ENCODE peak calls at places on chromosome 7, in seven cellular contexts. One of them, this sample, is unnamed.

GRCh38 chr7:151062111-151062398 is 2.7 kb downstream of the SLC4A2 start:
- DNase-seq in pancreas: peak
- DNase-seq in activated CD4-positive, alpha-beta T cell treated with anti-CD3 and anti-CD28 coated beads for 24 hours: no peak
- DNase-seq in astrocyte: no peak
- DNase-seq in nephron progenitor cell: no peak
- DNase-seq in stimulated activated CD4-positive, alpha-beta T cell treated with anti-CD3 and anti-CD28 coated beads, Interleukin-4, amount 100 ng/mL, for 4 hours: no peak
- DNase-seq in upper lobe of right lung: no peak
- DNase-seq in this sample: no peak

GRCh38 chr7:157923903-157924630 is 587.3 kb downstream of the DNAJB6 start:
- DNase-seq in pancreas: no peak
- DNase-seq in astrocyte: no peak
- DNase-seq in upper lobe of right lung: no peak
- DNase-seq in activated CD4-positive, alpha-beta T cell treated with anti-CD3 and anti-CD28 coated beads for 24 hours: no peak
- DNase-seq in stimulated activated CD4-positive, alpha-beta T cell treated with anti-CD3 and anti-CD28 coated beads, Interleukin-4, amount 100 ng/mL, for 4 hours: no peak
- DNase-seq in nephron progenitor cell: no peak
- DNase-seq in this sample: no peak

GRCh38 chr7:105705427-105705826 is 124.1 kb upstream of the EFCAB10 start:
- DNase-seq in pancreas: no peak
- DNase-seq in stimulated activated CD4-positive, alpha-beta T cell treated with anti-CD3 and anti-CD28 coated beads, Interleukin-4, amount 100 ng/mL, for 4 hours: no peak
- DNase-seq in astrocyte: no peak
- DNase-seq in upper lobe of right lung: no peak
- DNase-seq in nephron progenitor cell: no peak
- DNase-seq in activated CD4-positive, alpha-beta T cell treated with anti-CD3 and anti-CD28 coated beads for 24 hours: no peak
- DNase-seq in this sample: no peak

GRCh38 chr7:94698275-94698674 is 42.3 kb upstream of the SGCE start:
- DNase-seq in upper lobe of right lung: no peak
- DNase-seq in pancreas: no peak
- DNase-seq in astrocyte: peak
- DNase-seq in nephron progenitor cell: no peak
- DNase-seq in stimulated activated CD4-positive, alpha-beta T cell treated with anti-CD3 and anti-CD28 coated beads, Interleukin-4, amount 100 ng/mL, for 4 hours: no peak
- DNase-seq in activated CD4-positive, alpha-beta T cell treated with anti-CD3 and anti-CD28 coated beads for 24 hours: no peak
- DNase-seq in this sample: peak

GRCh38 chr7:69450436-69450835 is 147.8 kb upstream of the AUTS2 start:
- DNase-seq in upper lobe of right lung: no peak
- DNase-seq in activated CD4-positive, alpha-beta T cell treated with anti-CD3 and anti-CD28 coated beads for 24 hours: no peak
- DNase-seq in stimulated activated CD4-positive, alpha-beta T cell treated with anti-CD3 and anti-CD28 coated beads, Interleukin-4, amount 100 ng/mL, for 4 hours: no peak
- DNase-seq in pancreas: no peak
- DNase-seq in astrocyte: no peak
- DNase-seq in nephron progenitor cell: no peak
- DNase-seq in this sample: no peak

GRCh38 chr7:128904381-128905197 is 5.9 kb downstream of the KCP start:
- DNase-seq in pancreas: peak
- DNase-seq in upper lobe of right lung: peak
- DNase-seq in activated CD4-positive, alpha-beta T cell treated with anti-CD3 and anti-CD28 coated beads for 24 hours: no peak
- DNase-seq in nephron progenitor cell: no peak
- DNase-seq in stimulated activated CD4-positive, alpha-beta T cell treated with anti-CD3 and anti-CD28 coated beads, Interleukin-4, amount 100 ng/mL, for 4 hours: no peak
- DNase-seq in astrocyte: peak
- DNase-seq in this sample: peak

GRCh38 chr7:106871793-106872571 is 6.9 kb downstream of the PIK3CG start:
- DNase-seq in upper lobe of right lung: no peak
- DNase-seq in nephron progenitor cell: no peak
- DNase-seq in activated CD4-positive, alpha-beta T cell treated with anti-CD3 and anti-CD28 coated beads for 24 hours: no peak
- DNase-seq in pancreas: no peak
- DNase-seq in astrocyte: no peak
- DNase-seq in stimulated activated CD4-positive, alpha-beta T cell treated with anti-CD3 and anti-CD28 coated beads, Interleukin-4, amount 100 ng/mL, for 4 hours: no peak
- DNase-seq in this sample: no peak

GRCh38 chr7:116687801-116688201 is 15.8 kb downstream of the MET start:
- DNase-seq in pancreas: no peak
- DNase-seq in nephron progenitor cell: no peak
- DNase-seq in activated CD4-positive, alpha-beta T cell treated with anti-CD3 and anti-CD28 coated beads for 24 hours: no peak
- DNase-seq in stimulated activated CD4-positive, alpha-beta T cell treated with anti-CD3 and anti-CD28 coated beads, Interleukin-4, amount 100 ng/mL, for 4 hours: no peak
- DNase-seq in upper lobe of right lung: no peak
- DNase-seq in astrocyte: peak
- DNase-seq in this sample: peak

GRCh38 chr7:138834583-138834982 is 36.6 kb upstream of the ATP6V0A4 start:
- DNase-seq in nephron progenitor cell: no peak
- DNase-seq in activated CD4-positive, alpha-beta T cell treated with anti-CD3 and anti-CD28 coated beads for 24 hours: no peak
- DNase-seq in stimulated activated CD4-positive, alpha-beta T cell treated with anti-CD3 and anti-CD28 coated beads, Interleukin-4, amount 100 ng/mL, for 4 hours: no peak
- DNase-seq in astrocyte: no peak
- DNase-seq in pancreas: no peak
- DNase-seq in upper lobe of right lung: no peak
- DNase-seq in this sample: no peak

GRCh38 chr7:106057962-106058901 is 53.9 kb downstream of the SYPL1 start:
- DNase-seq in stimulated activated CD4-positive, alpha-beta T cell treated with anti-CD3 and anti-CD28 coated beads, Interleukin-4, amount 100 ng/mL, for 4 hours: no peak
- DNase-seq in activated CD4-positive, alpha-beta T cell treated with anti-CD3 and anti-CD28 coated beads for 24 hours: no peak
- DNase-seq in upper lobe of right lung: peak
- DNase-seq in nephron progenitor cell: no peak
- DNase-seq in astrocyte: no peak
- DNase-seq in pancreas: peak
- DNase-seq in this sample: no peak

GRCh38 chr7:9488555-9488954 is 1055.1 kb downstream of the NXPH1 start:
- DNase-seq in activated CD4-positive, alpha-beta T cell treated with anti-CD3 and anti-CD28 coated beads for 24 hours: no peak
- DNase-seq in nephron progenitor cell: no peak
- DNase-seq in pancreas: no peak
- DNase-seq in upper lobe of right lung: no peak
- DNase-seq in stimulated activated CD4-positive, alpha-beta T cell treated with anti-CD3 and anti-CD28 coated beads, Interleukin-4, amount 100 ng/mL, for 4 hours: no peak
- DNase-seq in astrocyte: peak
- DNase-seq in this sample: peak

GRCh38 chr7:98276241-98276761 is 5.2 kb upstream of the BRI3 start:
- DNase-seq in astrocyte: no peak
- DNase-seq in nephron progenitor cell: no peak
- DNase-seq in activated CD4-positive, alpha-beta T cell treated with anti-CD3 and anti-CD28 coated beads for 24 hours: no peak
- DNase-seq in pancreas: peak
- DNase-seq in upper lobe of right lung: no peak
- DNase-seq in stimulated activated CD4-positive, alpha-beta T cell treated with anti-CD3 and anti-CD28 coated beads, Interleukin-4, amount 100 ng/mL, for 4 hours: no peak
- DNase-seq in this sample: peak

GRCh38 chr7:27161214-27161720 is 4.1 kb downstream of the HOXA9 start:
- DNase-seq in stimulated activated CD4-positive, alpha-beta T cell treated with anti-CD3 and anti-CD28 coated beads, Interleukin-4, amount 100 ng/mL, for 4 hours: no peak
- DNase-seq in activated CD4-positive, alpha-beta T cell treated with anti-CD3 and anti-CD28 coated beads for 24 hours: no peak
- DNase-seq in astrocyte: no peak
- DNase-seq in upper lobe of right lung: peak
- DNase-seq in nephron progenitor cell: peak
- DNase-seq in pancreas: no peak
- DNase-seq in this sample: peak

GRCh38 chr7:154777023-154777422 is 225.9 kb downstream of the PAXIP1 start:
- DNase-seq in pancreas: no peak
- DNase-seq in activated CD4-positive, alpha-beta T cell treated with anti-CD3 and anti-CD28 coated beads for 24 hours: no peak
- DNase-seq in nephron progenitor cell: no peak
- DNase-seq in astrocyte: peak
- DNase-seq in stimulated activated CD4-positive, alpha-beta T cell treated with anti-CD3 and anti-CD28 coated beads, Interleukin-4, amount 100 ng/mL, for 4 hours: no peak
- DNase-seq in upper lobe of right lung: no peak
- DNase-seq in this sample: no peak

GRCh38 chr7:115043605-115044004 is 121.7 kb downstream of the MDFIC start:
- DNase-seq in nephron progenitor cell: no peak
- DNase-seq in stimulated activated CD4-positive, alpha-beta T cell treated with anti-CD3 and anti-CD28 coated beads, Interleukin-4, amount 100 ng/mL, for 4 hours: no peak
- DNase-seq in pancreas: no peak
- DNase-seq in astrocyte: no peak
- DNase-seq in upper lobe of right lung: no peak
- DNase-seq in activated CD4-positive, alpha-beta T cell treated with anti-CD3 and anti-CD28 coated beads for 24 hours: no peak
- DNase-seq in this sample: no peak

GRCh38 chr7:28729685-28730084 is 228.4 kb downstream of the TRIL start:
- DNase-seq in stimulated activated CD4-positive, alpha-beta T cell treated with anti-CD3 and anti-CD28 coated beads, Interleukin-4, amount 100 ng/mL, for 4 hours: no peak
- DNase-seq in upper lobe of right lung: no peak
- DNase-seq in astrocyte: peak
- DNase-seq in activated CD4-positive, alpha-beta T cell treated with anti-CD3 and anti-CD28 coated beads for 24 hours: no peak
- DNase-seq in pancreas: no peak
- DNase-seq in nephron progenitor cell: no peak
- DNase-seq in this sample: peak

GRCh38 chr7:101124376-101125056 is 2.4 kb upstream of the SERPINE1 start:
- DNase-seq in pancreas: no peak
- DNase-seq in activated CD4-positive, alpha-beta T cell treated with anti-CD3 and anti-CD28 coated beads for 24 hours: no peak
- DNase-seq in nephron progenitor cell: no peak
- DNase-seq in stimulated activated CD4-positive, alpha-beta T cell treated with anti-CD3 and anti-CD28 coated beads, Interleukin-4, amount 100 ng/mL, for 4 hours: no peak
- DNase-seq in upper lobe of right lung: no peak
- DNase-seq in astrocyte: peak
- DNase-seq in this sample: peak

GRCh38 chr7:129644634-129645230 is 33.2 kb downstream of the NRF1 start:
- DNase-seq in pancreas: no peak
- DNase-seq in activated CD4-positive, alpha-beta T cell treated with anti-CD3 and anti-CD28 coated beads for 24 hours: no peak
- DNase-seq in stimulated activated CD4-positive, alpha-beta T cell treated with anti-CD3 and anti-CD28 coated beads, Interleukin-4, amount 100 ng/mL, for 4 hours: no peak
- DNase-seq in nephron progenitor cell: no peak
- DNase-seq in astrocyte: peak
- DNase-seq in upper lobe of right lung: no peak
- DNase-seq in this sample: peak

GRCh38 chr7:82789883-82790609 is 346.5 kb upstream of the CACNA2D1 start:
- DNase-seq in nephron progenitor cell: no peak
- DNase-seq in activated CD4-positive, alpha-beta T cell treated with anti-CD3 and anti-CD28 coated beads for 24 hours: no peak
- DNase-seq in astrocyte: peak
- DNase-seq in upper lobe of right lung: no peak
- DNase-seq in pancreas: no peak
- DNase-seq in stimulated activated CD4-positive, alpha-beta T cell treated with anti-CD3 and anti-CD28 coated beads, Interleukin-4, amount 100 ng/mL, for 4 hours: no peak
- DNase-seq in this sample: peak

GRCh38 chr7:37818023-37818422 is 30.4 kb upstream of the NME8 start:
- DNase-seq in upper lobe of right lung: no peak
- DNase-seq in pancreas: no peak
- DNase-seq in nephron progenitor cell: no peak
- DNase-seq in activated CD4-positive, alpha-beta T cell treated with anti-CD3 and anti-CD28 coated beads for 24 hours: no peak
- DNase-seq in stimulated activated CD4-positive, alpha-beta T cell treated with anti-CD3 and anti-CD28 coated beads, Interleukin-4, amount 100 ng/mL, for 4 hours: no peak
- DNase-seq in astrocyte: no peak
- DNase-seq in this sample: no peak

GRCh38 chr7:6623589-6624245 is 8.3 kb downstream of the ZNF853 start:
- DNase-seq in stimulated activated CD4-positive, alpha-beta T cell treated with anti-CD3 and anti-CD28 coated beads, Interleukin-4, amount 100 ng/mL, for 4 hours: no peak
- DNase-seq in astrocyte: no peak
- DNase-seq in nephron progenitor cell: no peak
- DNase-seq in activated CD4-positive, alpha-beta T cell treated with anti-CD3 and anti-CD28 coated beads for 24 hours: no peak
- DNase-seq in upper lobe of right lung: no peak
- DNase-seq in pancreas: no peak
- DNase-seq in this sample: no peak

GRCh38 chr7:31116615-31117014 is 64.5 kb downstream of the ADCYAP1R1 start:
- DNase-seq in upper lobe of right lung: no peak
- DNase-seq in activated CD4-positive, alpha-beta T cell treated with anti-CD3 and anti-CD28 coated beads for 24 hours: no peak
- DNase-seq in astrocyte: no peak
- DNase-seq in stimulated activated CD4-positive, alpha-beta T cell treated with anti-CD3 and anti-CD28 coated beads, Interleukin-4, amount 100 ng/mL, for 4 hours: no peak
- DNase-seq in pancreas: peak
- DNase-seq in nephron progenitor cell: no peak
- DNase-seq in this sample: no peak

GRCh38 chr7:2399848-2400587 is 3.4 kb upstream of the CHST12 start:
- DNase-seq in pancreas: peak
- DNase-seq in nephron progenitor cell: no peak
- DNase-seq in astrocyte: peak
- DNase-seq in activated CD4-positive, alpha-beta T cell treated with anti-CD3 and anti-CD28 coated beads for 24 hours: no peak
- DNase-seq in upper lobe of right lung: peak
- DNase-seq in stimulated activated CD4-positive, alpha-beta T cell treated with anti-CD3 and anti-CD28 coated beads, Interleukin-4, amount 100 ng/mL, for 4 hours: no peak
- DNase-seq in this sample: peak

GRCh38 chr7:152523916-152524315 is 88.1 kb upstream of the KMT2C start:
- DNase-seq in stimulated activated CD4-positive, alpha-beta T cell treated with anti-CD3 and anti-CD28 coated beads, Interleukin-4, amount 100 ng/mL, for 4 hours: no peak
- DNase-seq in activated CD4-positive, alpha-beta T cell treated with anti-CD3 and anti-CD28 coated beads for 24 hours: no peak
- DNase-seq in astrocyte: no peak
- DNase-seq in pancreas: no peak
- DNase-seq in nephron progenitor cell: no peak
- DNase-seq in upper lobe of right lung: no peak
- DNase-seq in this sample: no peak

GRCh38 chr7:95324396-95324795 is at the start of gene PON1:
- DNase-seq in upper lobe of right lung: no peak
- DNase-seq in pancreas: no peak
- DNase-seq in astrocyte: no peak
- DNase-seq in activated CD4-positive, alpha-beta T cell treated with anti-CD3 and anti-CD28 coated beads for 24 hours: no peak
- DNase-seq in nephron progenitor cell: peak
- DNase-seq in stimulated activated CD4-positive, alpha-beta T cell treated with anti-CD3 and anti-CD28 coated beads, Interleukin-4, amount 100 ng/mL, for 4 hours: no peak
- DNase-seq in this sample: no peak

GRCh38 chr7:67518580-67518979 is 521.9 kb downstream of the TYW1 start:
- DNase-seq in stimulated activated CD4-positive, alpha-beta T cell treated with anti-CD3 and anti-CD28 coated beads, Interleukin-4, amount 100 ng/mL, for 4 hours: no peak
- DNase-seq in astrocyte: no peak
- DNase-seq in activated CD4-positive, alpha-beta T cell treated with anti-CD3 and anti-CD28 coated beads for 24 hours: no peak
- DNase-seq in pancreas: no peak
- DNase-seq in nephron progenitor cell: no peak
- DNase-seq in upper lobe of right lung: no peak
- DNase-seq in this sample: no peak

GRCh38 chr7:40469481-40469880 is 334.7 kb downstream of the SUGCT start:
- DNase-seq in nephron progenitor cell: no peak
- DNase-seq in stimulated activated CD4-positive, alpha-beta T cell treated with anti-CD3 and anti-CD28 coated beads, Interleukin-4, amount 100 ng/mL, for 4 hours: no peak
- DNase-seq in pancreas: no peak
- DNase-seq in upper lobe of right lung: no peak
- DNase-seq in astrocyte: peak
- DNase-seq in activated CD4-positive, alpha-beta T cell treated with anti-CD3 and anti-CD28 coated beads for 24 hours: no peak
- DNase-seq in this sample: peak

GRCh38 chr7:155533827-155534690 is 12.3 kb downstream of the CNPY1 start:
- DNase-seq in stimulated activated CD4-positive, alpha-beta T cell treated with anti-CD3 and anti-CD28 coated beads, Interleukin-4, amount 100 ng/mL, for 4 hours: no peak
- DNase-seq in nephron progenitor cell: peak
- DNase-seq in pancreas: no peak
- DNase-seq in upper lobe of right lung: peak
- DNase-seq in astrocyte: no peak
- DNase-seq in activated CD4-positive, alpha-beta T cell treated with anti-CD3 and anti-CD28 coated beads for 24 hours: peak
- DNase-seq in this sample: peak

GRCh38 chr7:158109364-158110033 is 478.1 kb downstream of the PTPRN2 start:
- DNase-seq in stimulated activated CD4-positive, alpha-beta T cell treated with anti-CD3 and anti-CD28 coated beads, Interleukin-4, amount 100 ng/mL, for 4 hours: no peak
- DNase-seq in activated CD4-positive, alpha-beta T cell treated with anti-CD3 and anti-CD28 coated beads for 24 hours: no peak
- DNase-seq in nephron progenitor cell: no peak
- DNase-seq in upper lobe of right lung: no peak
- DNase-seq in pancreas: no peak
- DNase-seq in astrocyte: no peak
- DNase-seq in this sample: no peak

GRCh38 chr7:103810112-103810744 is 179.2 kb downstream of the RELN start:
- DNase-seq in astrocyte: no peak
- DNase-seq in pancreas: no peak
- DNase-seq in activated CD4-positive, alpha-beta T cell treated with anti-CD3 and anti-CD28 coated beads for 24 hours: no peak
- DNase-seq in upper lobe of right lung: no peak
- DNase-seq in stimulated activated CD4-positive, alpha-beta T cell treated with anti-CD3 and anti-CD28 coated beads, Interleukin-4, amount 100 ng/mL, for 4 hours: no peak
- DNase-seq in nephron progenitor cell: no peak
- DNase-seq in this sample: peak

GRCh38 chr7:103073989-103074518 is 542 bp downstream of the FBXL13 start:
- DNase-seq in stimulated activated CD4-positive, alpha-beta T cell treated with anti-CD3 and anti-CD28 coated beads, Interleukin-4, amount 100 ng/mL, for 4 hours: no peak
- DNase-seq in nephron progenitor cell: no peak
- DNase-seq in pancreas: peak
- DNase-seq in astrocyte: no peak
- DNase-seq in activated CD4-positive, alpha-beta T cell treated with anti-CD3 and anti-CD28 coated beads for 24 hours: no peak
- DNase-seq in upper lobe of right lung: no peak
- DNase-seq in this sample: peak

GRCh38 chr7:38584443-38585210 is 46.5 kb downstream of the AMPH start:
- DNase-seq in nephron progenitor cell: no peak
- DNase-seq in astrocyte: peak
- DNase-seq in stimulated activated CD4-positive, alpha-beta T cell treated with anti-CD3 and anti-CD28 coated beads, Interleukin-4, amount 100 ng/mL, for 4 hours: no peak
- DNase-seq in pancreas: no peak
- DNase-seq in activated CD4-positive, alpha-beta T cell treated with anti-CD3 and anti-CD28 coated beads for 24 hours: no peak
- DNase-seq in upper lobe of right lung: no peak
- DNase-seq in this sample: peak

GRCh38 chr7:95798401-95798930 is 26.1 kb downstream of the DYNC1I1 start:
- DNase-seq in upper lobe of right lung: no peak
- DNase-seq in activated CD4-positive, alpha-beta T cell treated with anti-CD3 and anti-CD28 coated beads for 24 hours: no peak
- DNase-seq in pancreas: no peak
- DNase-seq in nephron progenitor cell: no peak
- DNase-seq in stimulated activated CD4-positive, alpha-beta T cell treated with anti-CD3 and anti-CD28 coated beads, Interleukin-4, amount 100 ng/mL, for 4 hours: no peak
- DNase-seq in astrocyte: no peak
- DNase-seq in this sample: no peak

GRCh38 chr7:74223711-74224510 is 14.1 kb downstream of the LAT2 start:
- DNase-seq in upper lobe of right lung: no peak
- DNase-seq in astrocyte: no peak
- DNase-seq in pancreas: no peak
- DNase-seq in stimulated activated CD4-positive, alpha-beta T cell treated with anti-CD3 and anti-CD28 coated beads, Interleukin-4, amount 100 ng/mL, for 4 hours: no peak
- DNase-seq in nephron progenitor cell: no peak
- DNase-seq in activated CD4-positive, alpha-beta T cell treated with anti-CD3 and anti-CD28 coated beads for 24 hours: no peak
- DNase-seq in this sample: no peak

GRCh38 chr7:98110249-98111022 is 3.8 kb downstream of the LMTK2 start:
- DNase-seq in astrocyte: no peak
- DNase-seq in pancreas: peak
- DNase-seq in stimulated activated CD4-positive, alpha-beta T cell treated with anti-CD3 and anti-CD28 coated beads, Interleukin-4, amount 100 ng/mL, for 4 hours: no peak
- DNase-seq in nephron progenitor cell: no peak
- DNase-seq in activated CD4-positive, alpha-beta T cell treated with anti-CD3 and anti-CD28 coated beads for 24 hours: no peak
- DNase-seq in upper lobe of right lung: no peak
- DNase-seq in this sample: no peak

GRCh38 chr7:157853076-157853788 is 516.4 kb downstream of the DNAJB6 start:
- DNase-seq in activated CD4-positive, alpha-beta T cell treated with anti-CD3 and anti-CD28 coated beads for 24 hours: no peak
- DNase-seq in nephron progenitor cell: no peak
- DNase-seq in upper lobe of right lung: no peak
- DNase-seq in stimulated activated CD4-positive, alpha-beta T cell treated with anti-CD3 and anti-CD28 coated beads, Interleukin-4, amount 100 ng/mL, for 4 hours: no peak
- DNase-seq in astrocyte: no peak
- DNase-seq in pancreas: no peak
- DNase-seq in this sample: no peak

GRCh38 chr7:12244129-12244528 is 33.0 kb downstream of the TMEM106B start:
- DNase-seq in activated CD4-positive, alpha-beta T cell treated with anti-CD3 and anti-CD28 coated beads for 24 hours: no peak
- DNase-seq in pancreas: peak
- DNase-seq in upper lobe of right lung: peak
- DNase-seq in nephron progenitor cell: peak
- DNase-seq in astrocyte: no peak
- DNase-seq in stimulated activated CD4-positive, alpha-beta T cell treated with anti-CD3 and anti-CD28 coated beads, Interleukin-4, amount 100 ng/mL, for 4 hours: no peak
- DNase-seq in this sample: peak

GRCh38 chr7:128783143-128783799 is 7.7 kb upstream of the OPN1SW start:
- DNase-seq in nephron progenitor cell: peak
- DNase-seq in pancreas: no peak
- DNase-seq in upper lobe of right lung: no peak
- DNase-seq in stimulated activated CD4-positive, alpha-beta T cell treated with anti-CD3 and anti-CD28 coated beads, Interleukin-4, amount 100 ng/mL, for 4 hours: no peak
- DNase-seq in activated CD4-positive, alpha-beta T cell treated with anti-CD3 and anti-CD28 coated beads for 24 hours: no peak
- DNase-seq in astrocyte: peak
- DNase-seq in this sample: peak

This sample was measured in EH.